ENCODE peak calls at places on chromosomes 4 and X, in nine cellular contexts. L, N, K, A, H, D, M, I and P are unnamed samples.

GRCh38 chrX:110915120-110915519 is 119.5 kb upstream of the CHRDL1 start:
- DNase-seq in L (no peak), N (no peak), K (no peak), A (peak), H (no peak), D (no peak), M (no peak), I (no peak), P (no peak)

GRCh38 chrX:123860506-123860840 is 620 bp downstream of the XIAP start:
- DNase-seq in L (no peak), N (peak), K (no peak), A (no peak), H (no peak), D (peak), M (no peak), I (peak), P (no peak)

GRCh38 chrX:72540318-72540717 is 32.3 kb downstream of the HDAC8 start:
- DNase-seq in L (no peak), N (peak), K (peak), A (peak), H (no peak), D (no peak), M (peak), I (peak), P (no peak)

GRCh38 chrX:49725923-49726904 is 30.4 kb upstream of the PAGE1 start:
- DNase-seq in L (no peak), N (no peak), K (no peak), A (no peak), H (no peak), D (no peak), M (no peak), I (no peak), P (no peak)

GRCh38 chrX:132728296-132728695 is 230.1 kb downstream of the HS6ST2 start:
- DNase-seq in L (no peak), N (no peak), K (no peak), A (no peak), H (no peak), D (no peak), M (no peak), I (no peak), P (no peak)

GRCh38 chrX:13551610-13552009 is 17.8 kb upstream of the EGFL6 start:
- DNase-seq in L (no peak), N (no peak), K (no peak), A (no peak), H (no peak), D (no peak), M (no peak), I (no peak), P (no peak)

GRCh38 chrX:51272638-51273037 is 60.0 kb upstream of the NUDT10 start:
- DNase-seq in L (no peak), N (no peak), K (no peak), A (no peak), H (no peak), D (no peak), M (no peak), I (no peak), P (no peak)

GRCh38 chr4:135741583-135741982 is 1540.0 kb upstream of the PABPC4L start:
- DNase-seq in L (no peak), N (no peak), K (no peak), A (no peak), H (no peak), D (no peak), M (no peak), I (no peak), P (no peak)

GRCh38 chrX:15114865-15115566 is 154.9 kb downstream of the ASB9 start:
- DNase-seq in L (no peak), N (peak), K (no peak), A (no peak), H (no peak), D (no peak), M (no peak), I (no peak), P (no peak)

GRCh38 chr4:17029432-17029831 is 131.0 kb upstream of the LDB2 start:
- DNase-seq in L (no peak), N (no peak), K (no peak), A (no peak), H (no peak), D (no peak), M (no peak), I (no peak), P (no peak)

GRCh38 chrX:120604359-120604782 is 470 bp downstream of the MCTS1 start:
- DNase-seq in L (no peak), N (peak), K (peak), A (peak), H (peak), D (peak), M (peak), I (peak), P (peak)

GRCh38 chr4:185209031-185209851 is at the start of gene SNX25:
- DNase-seq in L (peak), N (peak), K (peak), A (peak), H (no peak), D (peak), M (peak), I (peak), P (peak)

GRCh38 chr4:122963222-122963621 is 40.8 kb upstream of the NUDT6 start:
- DNase-seq in L (no peak), N (no peak), K (no peak), A (peak), H (no peak), D (no peak), M (no peak), I (no peak), P (no peak)

GRCh38 chr4:124018383-124019317 is 622.1 kb downstream of the SPRY1 start:
- DNase-seq in L (no peak), N (no peak), K (peak), A (peak), H (no peak), D (no peak), M (no peak), I (no peak), P (peak)

GRCh38 chrX:34521563-34521962 is 135.5 kb downstream of the TMEM47 start:
- DNase-seq in L (no peak), N (peak), K (no peak), A (peak), H (peak), D (no peak), M (no peak), I (no peak), P (no peak)

GRCh38 chr4:35511851-35512250 is 732.5 kb downstream of the ARAP2 start:
- DNase-seq in L (no peak), N (no peak), K (no peak), A (no peak), H (no peak), D (no peak), M (no peak), I (no peak), P (no peak)

GRCh38 chr4:108166038-108166437 is 2.7 kb downstream of the LEF1 start:
- DNase-seq in L (no peak), N (no peak), K (no peak), A (no peak), H (no peak), D (no peak), M (no peak), I (no peak), P (no peak)

GRCh38 chr4:139229534-139230039 is 50.4 kb downstream of the MGARP start:
- DNase-seq in L (no peak), N (peak), K (peak), A (peak), H (no peak), D (no peak), M (no peak), I (peak), P (peak)

GRCh38 chrX:48468247-48468671 is 1.8 kb downstream of the SLC38A5 start:
- DNase-seq in L (no peak), N (no peak), K (no peak), A (no peak), H (no peak), D (peak), M (no peak), I (no peak), P (peak)

GRCh38 chrX:5474282-5474681 is 754.4 kb downstream of the NLGN4X start:
- DNase-seq in L (no peak), N (no peak), K (no peak), A (no peak), H (no peak), D (no peak), M (no peak), I (no peak), P (no peak)

GRCh38 chr4:159229164-159229563 is 126.3 kb downstream of the RAPGEF2 start:
- DNase-seq in L (no peak), N (no peak), K (peak), A (peak), H (peak), D (no peak), M (no peak), I (no peak), P (no peak)

GRCh38 chr4:40845136-40845910 is 95.6 kb downstream of the NSUN7 start:
- DNase-seq in L (no peak), N (peak), K (peak), A (peak), H (no peak), D (no peak), M (no peak), I (peak), P (no peak)

GRCh38 chrX:129755779-129756650 is 17.2 kb downstream of the XPNPEP2 start:
- DNase-seq in L (no peak), N (peak), K (no peak), A (no peak), H (no peak), D (no peak), M (no peak), I (no peak), P (peak)

GRCh38 chr4:154399259-154399974 is 92.2 kb downstream of the DCHS2 start:
- DNase-seq in L (no peak), N (peak), K (peak), A (peak), H (no peak), D (no peak), M (no peak), I (peak), P (no peak)

GRCh38 chr4:139761461-139761860 is 95.8 kb downstream of the MGST2 start:
- DNase-seq in L (no peak), N (peak), K (no peak), A (peak), H (no peak), D (no peak), M (no peak), I (no peak), P (no peak)

GRCh38 chrX:119541188-119541587 is 24.0 kb downstream of the STEEP1 start:
- DNase-seq in L (no peak), N (no peak), K (no peak), A (peak), H (no peak), D (no peak), M (no peak), I (no peak), P (no peak)

GRCh38 chrX:77597511-77597910 is 150.3 kb downstream of the FGF16 start:
- DNase-seq in L (no peak), N (no peak), K (no peak), A (no peak), H (no peak), D (no peak), M (no peak), I (no peak), P (no peak)

GRCh38 chr4:15779336-15779735 is 1.2 kb downstream of the CD38 start:
- DNase-seq in L (peak), N (no peak), K (peak), A (peak), H (no peak), D (no peak), M (no peak), I (peak), P (no peak)

GRCh38 chrX:100635989-100636320 is 651 bp downstream of the TSPAN6 start:
- DNase-seq in L (no peak), N (peak), K (no peak), A (no peak), H (no peak), D (no peak), M (no peak), I (no peak), P (no peak)